ENCODE peak calls at places on chromosome 2, in four cellular contexts. D is CD4-positive, alpha-beta memory T cell; T is PC-3; E is right cardiac atrium. S is an unnamed sample.

GRCh38 chr2:62254424-62255266 is 58.7 kb downstream of the B3GNT2 start:
- DNase-seq in E (no peak), T (no peak), D (no peak), S (no peak)

GRCh38 chr2:171225302-171225980 is 64.7 kb upstream of the TLK1 start:
- DNase-seq in D (no peak), T (peak; percentile 93), E (no peak), S (peak; percentile 95)

GRCh38 chr2:48728827-48729226 is 26.7 kb downstream of the LHCGR start:
- DNase-seq in D (no peak), T (no peak), E (no peak), S (no peak)

GRCh38 chr2:201261471-201261870 is 1.1 kb downstream of the CASP8 start:
- DNase-seq in T (no peak), D (peak; percentile 64), E (no peak), S (no peak)

GRCh38 chr2:54468643-54469042 is 12.5 kb downstream of the SPTBN1 start:
- DNase-seq in D (no peak), E (no peak), T (no peak), S (no peak)

GRCh38 chr2:121031568-121032340 is 253.2 kb downstream of the TFCP2L1 start:
- DNase-seq in T (no peak), D (no peak), E (no peak), S (no peak)

GRCh38 chr2:16173893-16174692 is 233.7 kb downstream of the MYCN start:
- DNase-seq in T (no peak), E (no peak), D (no peak), S (no peak)

GRCh38 chr2:112709703-112710102 is 11.1 kb upstream of the NT5DC4 start:
- DNase-seq in E (no peak), D (no peak), T (no peak), S (no peak)

GRCh38 chr2:83051538-83052192 is 1407.4 kb downstream of the SUCLG1 start:
- DNase-seq in T (no peak), E (no peak), D (no peak), S (no peak)

GRCh38 chr2:162211747-162212146 is 31.5 kb downstream of the FAP start:
- DNase-seq in T (peak; percentile 23), D (no peak), E (no peak), S (no peak)

GRCh38 chr2:222594679-222595078 is 61.2 kb downstream of the FARSB start:
- DNase-seq in T (peak; percentile 55), D (no peak), E (no peak), S (no peak)

GRCh38 chr2:9982248-9982647 is 30.8 kb downstream of the GRHL1 start:
- DNase-seq in T (no peak), E (no peak), D (no peak), S (no peak)

GRCh38 chr2:105381119-105381668 is 17.7 kb downstream of the FHL2 start:
- DNase-seq in T (no peak), D (no peak), E (no peak), S (peak; percentile 29)

GRCh38 chr2:105384861-105385260 is 14.0 kb downstream of the FHL2 start:
- DNase-seq in E (no peak), D (no peak), T (no peak), S (no peak)

GRCh38 chr2:105382177-105382576 is 16.7 kb downstream of the FHL2 start:
- DNase-seq in T (no peak), E (no peak), D (no peak), S (no peak)

GRCh38 chr2:105384216-105384615 is 14.6 kb downstream of the FHL2 start:
- DNase-seq in D (no peak), E (no peak), T (no peak), S (no peak)

GRCh38 chr2:105383456-105383855 is 15.4 kb downstream of the FHL2 start:
- DNase-seq in E (no peak), T (no peak), D (no peak), S (no peak)
- H3K27ac ChIP-seq in E (peak overlapping the region; percentile 47), T (no peak overlapping the region), D (no peak overlapping the region), S (no peak overlapping the region)

GRCh38 chr2:160241251-160242137 is 41.4 kb upstream of the ITGB6 start:
- DNase-seq in T (peak; percentile 82), E (no peak), D (no peak), S (peak; percentile 96)

GRCh38 chr2:160247295-160247694 is 47.2 kb upstream of the ITGB6 start:
- DNase-seq in D (no peak), T (no peak), E (no peak), S (no peak)

GRCh38 chr2:160242863-160243552 is 42.9 kb upstream of the ITGB6 start:
- DNase-seq in T (no peak), D (no peak), E (no peak), S (no peak)

GRCh38 chr2:160246356-160246755 is 46.3 kb upstream of the ITGB6 start:
- DNase-seq in E (no peak), T (no peak), D (no peak), S (no peak)

GRCh38 chr2:160245614-160246156 is 45.6 kb upstream of the ITGB6 start:
- DNase-seq in T (no peak), E (no peak), D (no peak), S (no peak)
- H3K27ac ChIP-seq in T (no peak overlapping the region), E (no peak overlapping the region), D (no peak overlapping the region), S (no peak overlapping the region)

GRCh38 chr2:20523798-20524197 is 76.9 kb downstream of the RHOB start:
- DNase-seq in E (no peak), D (no peak), T (no peak), S (no peak)

GRCh38 chr2:20524412-20525040 is 77.7 kb downstream of the RHOB start:
- DNase-seq in T (no peak), D (no peak), E (peak; percentile 87), S (no peak)

GRCh38 chr2:20525041-20526035 is 78.5 kb downstream of the RHOB start:
- DNase-seq in D (no peak), T (peak; percentile 70), E (no peak), S (no peak)

GRCh38 chr2:20526666-20527065 is 79.8 kb downstream of the RHOB start:
- DNase-seq in E (peak; percentile 68), D (no peak), T (no peak), S (no peak)

DNA sequence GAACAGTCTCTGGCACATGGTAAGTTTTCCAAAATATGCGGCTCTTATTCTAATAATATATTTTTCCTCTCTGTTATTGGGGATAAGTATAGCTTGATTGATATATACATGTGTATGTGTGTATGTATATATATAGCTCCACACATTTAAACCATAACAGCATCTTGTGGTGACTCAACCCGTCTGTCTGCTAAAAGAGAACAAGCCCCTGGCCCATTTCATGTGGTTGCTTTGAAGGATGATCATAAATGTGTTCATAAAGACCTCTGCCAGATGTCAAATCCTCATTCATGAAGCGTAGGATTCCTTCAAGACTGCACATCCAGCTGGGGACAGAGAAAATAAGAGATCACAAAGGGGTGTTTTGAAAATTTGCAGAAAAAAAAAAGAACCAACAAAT is 79.3 kb downstream of the RHOB start:
- DNase-seq in E (no peak), T (no peak), D (no peak), S (no peak)
- H3K27ac ChIP-seq in E (no peak overlapping the region), T (no peak overlapping the region), D (no peak overlapping the region), S (no peak overlapping the region)

DNA sequence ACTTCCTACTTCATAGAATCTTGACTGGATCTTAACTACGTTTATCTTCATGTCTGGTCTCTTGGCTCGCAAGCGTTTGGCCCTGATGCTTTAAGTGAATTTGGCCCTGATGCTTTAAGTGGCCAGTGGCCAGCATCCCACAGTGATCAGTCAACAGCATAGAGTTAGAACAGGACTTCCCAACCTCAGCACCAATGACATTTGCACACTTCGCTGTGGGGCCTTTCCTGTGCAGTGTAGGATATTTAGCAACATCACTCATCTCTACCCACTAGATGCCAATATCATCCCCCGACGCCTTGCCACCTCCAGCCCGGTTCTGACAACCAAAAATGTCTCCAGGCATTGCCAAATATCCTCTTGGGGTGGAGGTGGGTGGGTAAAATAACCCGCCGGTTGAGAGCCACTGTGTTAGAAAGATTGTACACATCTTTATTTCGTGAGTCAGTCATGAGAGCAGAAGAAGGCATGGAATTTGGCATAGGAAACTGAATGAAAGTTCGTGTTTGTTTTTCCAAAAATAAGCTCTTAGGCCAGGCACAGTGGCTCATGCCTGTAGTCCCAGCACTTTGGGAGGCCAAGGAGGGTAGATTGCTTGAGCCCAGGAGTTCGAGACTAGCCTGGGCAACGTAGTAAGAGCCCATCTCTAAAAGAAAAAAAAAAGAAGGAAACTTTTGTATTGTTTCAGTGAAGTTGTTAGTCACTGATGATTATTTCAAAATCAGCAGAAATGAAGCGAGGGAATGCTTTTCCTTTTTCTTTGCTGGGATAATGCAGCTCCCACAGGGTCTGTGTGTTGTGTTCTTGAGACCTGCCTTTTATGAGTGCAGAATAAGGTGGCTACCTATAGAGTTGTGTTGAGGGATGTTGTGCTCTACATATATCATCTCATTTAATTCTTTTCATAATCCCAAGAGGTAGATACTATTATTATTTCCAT is 12.0 kb downstream of the TM4SF20 start:
- DNase-seq in T (peak; percentile 81), D (no peak), E (no peak), S (no peak)
- H3K27ac ChIP-seq in T (peak overlapping the region; percentile 62), D (no peak overlapping the region), E (peak overlapping the region; percentile 53), S (no peak overlapping the region)

GRCh38 chr2:120012771-120013568 is at the start of gene EPB41L5:
- DNase-seq in E (peak; percentile 97), T (peak; percentile 96), D (peak; percentile 67), S (peak; percentile 86)
- H3K27ac ChIP-seq in E (peak within 1 kb of the TSS; percentile 83), T (peak within 1 kb of the TSS; percentile 48), D (peak within 1 kb of the TSS; percentile 55), S (peak within 1 kb of the TSS; percentile 92)

DNA sequence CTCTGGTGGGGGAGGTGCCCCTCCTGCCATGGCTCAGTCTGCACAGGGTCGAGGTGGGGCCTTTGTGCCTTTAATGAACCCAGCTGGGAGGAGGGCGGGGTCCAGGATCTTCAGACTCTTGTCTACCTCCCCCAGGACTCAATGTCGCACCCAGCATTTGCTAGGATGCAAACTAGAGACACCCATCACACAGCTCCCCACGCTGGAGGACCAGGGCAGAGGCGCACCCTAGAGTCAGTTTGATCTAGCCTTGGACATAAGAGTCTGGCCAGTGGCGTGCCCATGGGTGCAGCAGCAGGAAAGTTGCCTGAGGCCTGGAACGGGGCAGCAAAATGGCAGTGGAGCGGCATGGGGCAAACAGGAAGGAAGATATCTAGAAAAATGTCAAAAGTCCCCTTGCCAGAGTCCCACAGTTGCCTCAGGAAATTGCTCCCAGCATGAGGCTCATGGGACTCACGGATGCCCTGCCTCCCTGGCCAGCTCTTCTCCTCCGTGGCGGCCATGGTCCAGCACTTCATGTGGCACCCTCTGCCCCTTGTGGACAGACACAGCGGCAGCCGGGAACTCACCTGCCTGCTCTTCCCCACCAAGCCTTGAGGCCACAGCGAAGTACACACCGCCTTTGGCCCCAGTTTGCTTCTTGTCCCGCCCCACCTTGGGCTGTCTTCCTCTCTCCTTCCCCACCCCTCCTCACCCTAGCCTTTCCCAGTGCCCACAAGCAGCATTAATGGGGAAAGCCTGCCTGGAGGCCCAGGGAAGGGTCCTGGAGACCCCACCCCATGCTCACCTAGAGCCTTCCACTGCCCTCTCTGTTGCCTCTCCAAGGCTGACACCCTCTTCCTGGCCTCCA is 17.7 kb downstream of the SH2D6 start:
- DNase-seq in T (no peak), D (no peak), E (peak; percentile 60), S (no peak)
- H3K27ac ChIP-seq in T (no peak overlapping the region), D (peak overlapping the region; percentile 75), E (peak overlapping the region; percentile 99), S (no peak overlapping the region)

S was measured in foreskin keratinocyte.